ENCODE peak calls at places on chromosomes 12 and 14, in nine cellular contexts. M is D341Med; U is H7; I is neural progenitor cell; V is endodermal cell; K is effector memory CD4-positive, alpha-beta T cell; O is NCI-H1092 treated with DMSO at 0.1 percent for 48 hours; D is activated CD4-positive, alpha-beta T cell treated with anti-CD3 and anti-CD28 coated beads, Interleukin-2, amount 50 U/mL, for 24 hours; H is H4. F is an unnamed sample.

GRCh38 chr12:18808221-18808620 is 70.3 kb downstream of the CAPZA3 start:
- DNase-seq in M (no peak), U (no peak), I (no peak), V (no peak), K (no peak), O (no peak), D (no peak), H (no peak), F (peak)

GRCh38 chr14:45610303-45610702 is 357.3 kb upstream of the MIS18BP1 start:
- DNase-seq in M (peak), U (no peak), I (peak), V (no peak), K (no peak), O (no peak), D (no peak), H (peak), F (peak)

GRCh38 chr14:74251546-74252030 is 12.3 kb downstream of the VSX2 start:
- DNase-seq in M (peak), U (peak), I (peak), V (peak), K (peak), O (peak), D (peak), H (peak), F (peak)

GRCh38 chr12:49417558-49417957 is 50.3 kb downstream of the SPATS2 start:
- DNase-seq in M (no peak), U (no peak), I (no peak), V (no peak), K (no peak), O (no peak), D (no peak), H (no peak), F (no peak)

GRCh38 chr12:124326899-124327298 is 32.0 kb downstream of the RFLNA start:
- DNase-seq in M (no peak), U (no peak), I (no peak), V (no peak), K (no peak), O (no peak), D (no peak), H (no peak), F (no peak)

GRCh38 chr14:96090441-96091148 is 51.4 kb downstream of the C14orf132 start:
- DNase-seq in M (peak), U (peak), I (no peak), V (no peak), K (no peak), O (peak), D (no peak), H (peak), F (peak)

GRCh38 chr14:21528381-21529348 is 2.5 kb upstream of the SALL2 start:
- DNase-seq in M (no peak), U (no peak), I (no peak), V (peak), K (no peak), O (no peak), D (no peak), H (no peak), F (peak)

GRCh38 chr12:20629414-20630156 is 65.5 kb upstream of the SLCO1C1 start:
- DNase-seq in M (no peak), U (no peak), I (no peak), V (no peak), K (no peak), O (no peak), D (no peak), H (peak), F (no peak)

GRCh38 chr14:99729991-99730875 is 46.1 kb downstream of the CYP46A1 start:
- DNase-seq in M (peak), U (peak), I (peak), V (peak), K (peak), O (peak), D (peak), H (no peak), F (peak)

GRCh38 chr14:100619382-100620305 is 32.4 kb upstream of the BEGAIN start:
- DNase-seq in M (no peak), U (peak), I (no peak), V (peak), K (no peak), O (no peak), D (no peak), H (no peak), F (no peak)

GRCh38 chr14:32710351-32711102 is 228.2 kb upstream of the NPAS3 start:
- DNase-seq in M (no peak), U (no peak), I (peak), V (no peak), K (no peak), O (no peak), D (no peak), H (peak), F (no peak)

GRCh38 chr12:84411031-84411430 is 501.6 kb downstream of the SLC6A15 start:
- DNase-seq in M (no peak), U (no peak), I (no peak), V (no peak), K (no peak), O (no peak), D (no peak), H (no peak), F (no peak)

GRCh38 chr14:88463318-88463717 is 77.9 kb downstream of the SPATA7 start:
- DNase-seq in M (peak), U (peak), I (peak), V (peak), K (no peak), O (no peak), D (no peak), H (no peak), F (no peak)

GRCh38 chr12:3607039-3607719 is 116.2 kb downstream of the PRMT8 start:
- DNase-seq in M (no peak), U (no peak), I (peak), V (no peak), K (no peak), O (no peak), D (no peak), H (no peak), F (peak)

GRCh38 chr12:111686574-111687105 is 787 bp downstream of the ACAD10 start:
- DNase-seq in M (no peak), U (no peak), I (no peak), V (no peak), K (no peak), O (no peak), D (no peak), H (no peak), F (no peak)

GRCh38 chr12:5088586-5089264 is 45.0 kb downstream of the KCNA5 start:
- DNase-seq in M (no peak), U (no peak), I (no peak), V (peak), K (no peak), O (no peak), D (no peak), H (peak), F (no peak)

GRCh38 chr12:54126696-54127537 is 61.9 kb downstream of the SMUG1 start:
- DNase-seq in M (no peak), U (peak), I (peak), V (peak), K (no peak), O (no peak), D (no peak), H (no peak), F (no peak)

F was measured in DMS79 treated with DMSO at 0.1 percent for 48 hours.